ENCODE peak calls at places on chromosome 13, in five cellular contexts. One of them, this sample, is unnamed.

GRCh38 chr13:55566334-55566733 is 1574.4 kb upstream of the PRR20A start:
- DNase-seq in Peyer's patch: no peak
- DNase-seq in non-pigmented ciliary epithelial cell: no peak
- DNase-seq in RPMI8226: no peak
- DNase-seq in astrocyte of the spinal cord: no peak
- DNase-seq in this sample: no peak

GRCh38 chr13:80504453-80504852 is 163.5 kb upstream of the SPRY2 start:
- DNase-seq in astrocyte of the spinal cord: no peak
- DNase-seq in RPMI8226: no peak
- DNase-seq in Peyer's patch: no peak
- DNase-seq in non-pigmented ciliary epithelial cell: no peak
- DNase-seq in this sample: no peak

GRCh38 chr13:76972430-76972829 is 19.5 kb upstream of the CLN5 start:
- DNase-seq in astrocyte of the spinal cord: peak
- DNase-seq in non-pigmented ciliary epithelial cell: no peak
- DNase-seq in RPMI8226: no peak
- DNase-seq in Peyer's patch: no peak
- DNase-seq in this sample: no peak

GRCh38 chr13:113735750-113736149 is 23.3 kb upstream of the TMEM255B start:
- DNase-seq in non-pigmented ciliary epithelial cell: no peak
- DNase-seq in astrocyte of the spinal cord: no peak
- DNase-seq in RPMI8226: no peak
- DNase-seq in Peyer's patch: no peak
- DNase-seq in this sample: no peak

GRCh38 chr13:97429681-97430081 is 4.3 kb upstream of the RAP2A start:
- DNase-seq in astrocyte of the spinal cord: peak
- DNase-seq in non-pigmented ciliary epithelial cell: no peak
- DNase-seq in Peyer's patch: no peak
- DNase-seq in RPMI8226: no peak
- DNase-seq in this sample: peak

GRCh38 chr13:41428155-41428554 is 29.2 kb upstream of the RGCC start:
- DNase-seq in RPMI8226: no peak
- DNase-seq in non-pigmented ciliary epithelial cell: no peak
- DNase-seq in Peyer's patch: no peak
- DNase-seq in astrocyte of the spinal cord: no peak
- DNase-seq in this sample: no peak

GRCh38 chr13:110555601-110556223 is 5.8 kb downstream of the RAB20 start:
- DNase-seq in astrocyte of the spinal cord: no peak
- DNase-seq in RPMI8226: peak
- DNase-seq in non-pigmented ciliary epithelial cell: no peak
- DNase-seq in Peyer's patch: peak
- DNase-seq in this sample: no peak

GRCh38 chr13:19586904-19587634 is 25.7 kb upstream of the TPTE2 start:
- DNase-seq in astrocyte of the spinal cord: peak
- DNase-seq in Peyer's patch: peak
- DNase-seq in non-pigmented ciliary epithelial cell: no peak
- DNase-seq in RPMI8226: peak
- DNase-seq in this sample: peak

GRCh38 chr13:50888362-50888761 is 21.2 kb upstream of the RNASEH2B start:
- DNase-seq in non-pigmented ciliary epithelial cell: no peak
- DNase-seq in astrocyte of the spinal cord: no peak
- DNase-seq in RPMI8226: no peak
- DNase-seq in Peyer's patch: no peak
- DNase-seq in this sample: no peak

GRCh38 chr13:24033527-24034302 is 126.8 kb upstream of the SPATA13 start:
- DNase-seq in non-pigmented ciliary epithelial cell: no peak
- DNase-seq in astrocyte of the spinal cord: peak
- DNase-seq in RPMI8226: no peak
- DNase-seq in Peyer's patch: no peak
- DNase-seq in this sample: peak

GRCh38 chr13:73088332-73088935 is 29.6 kb downstream of the KLF5 start:
- DNase-seq in astrocyte of the spinal cord: no peak
- DNase-seq in Peyer's patch: no peak
- DNase-seq in non-pigmented ciliary epithelial cell: no peak
- DNase-seq in RPMI8226: no peak
- DNase-seq in this sample: no peak

GRCh38 chr13:33678906-33679657 is 138.9 kb upstream of the RFC3 start:
- DNase-seq in non-pigmented ciliary epithelial cell: peak
- DNase-seq in RPMI8226: peak
- DNase-seq in Peyer's patch: peak
- DNase-seq in astrocyte of the spinal cord: peak
- DNase-seq in this sample: no peak

GRCh38 chr13:77544365-77544764 is 8.9 kb downstream of the SCEL start:
- DNase-seq in astrocyte of the spinal cord: peak
- DNase-seq in non-pigmented ciliary epithelial cell: no peak
- DNase-seq in Peyer's patch: no peak
- DNase-seq in RPMI8226: no peak
- DNase-seq in this sample: peak

GRCh38 chr13:30870049-30870884 is 35.8 kb upstream of the MEDAG start:
- DNase-seq in non-pigmented ciliary epithelial cell: peak
- DNase-seq in RPMI8226: peak
- DNase-seq in astrocyte of the spinal cord: peak
- DNase-seq in Peyer's patch: no peak
- DNase-seq in this sample: peak

GRCh38 chr13:73000027-73000674 is 58.7 kb upstream of the KLF5 start:
- DNase-seq in RPMI8226: peak
- DNase-seq in Peyer's patch: no peak
- DNase-seq in non-pigmented ciliary epithelial cell: peak
- DNase-seq in astrocyte of the spinal cord: peak
- DNase-seq in this sample: no peak